ENCODE peak calls at places on chromosomes 11 and 22, in seven cellular contexts. One of them, this sample, is unnamed.
A peak's percentile ranks its signal among the peaks of the same experiment; 100 is the strongest.

GRCh38 chr11:35916270-35916669 is 27.6 kb upstream of the LDLRAD3 start:
- DNase-seq in EL: no peak
- DNase-seq in GM19239: no peak
- DNase-seq in stimulated activated CD8-positive, alpha-beta memory T cell treated with anti-CD3 and anti-CD28 coated beads, Interleukin-2, amount 100 ng/mL, for 48 hours: no peak
- DNase-seq in HTR-8/SVneo: no peak
- DNase-seq in amniotic stem cell: no peak
- DNase-seq in GM10248: no peak
- DNase-seq in this sample: no peak

GRCh38 chr11:10481567-10482349 is 26.7 kb downstream of the AMPD3 start:
- DNase-seq in stimulated activated CD8-positive, alpha-beta memory T cell treated with anti-CD3 and anti-CD28 coated beads, Interleukin-2, amount 100 ng/mL, for 48 hours: no peak
- DNase-seq in GM10248: no peak
- DNase-seq in HTR-8/SVneo: no peak
- DNase-seq in EL: no peak
- DNase-seq in GM19239: no peak
- DNase-seq in amniotic stem cell: no peak
- DNase-seq in this sample: no peak

GRCh38 chr11:2592559-2593392 is 107.0 kb downstream of the KCNQ1OT1 start:
- DNase-seq in EL: no peak
- DNase-seq in amniotic stem cell: no peak
- DNase-seq in stimulated activated CD8-positive, alpha-beta memory T cell treated with anti-CD3 and anti-CD28 coated beads, Interleukin-2, amount 100 ng/mL, for 48 hours: no peak
- DNase-seq in HTR-8/SVneo: no peak
- DNase-seq in GM10248: peak; percentile 12
- DNase-seq in GM19239: peak; percentile 1
- DNase-seq in this sample: no peak

GRCh38 chr22:47199261-47199948 is 437.0 kb downstream of the TBC1D22A start:
- DNase-seq in stimulated activated CD8-positive, alpha-beta memory T cell treated with anti-CD3 and anti-CD28 coated beads, Interleukin-2, amount 100 ng/mL, for 48 hours: no peak
- DNase-seq in GM10248: no peak
- DNase-seq in EL: no peak
- DNase-seq in HTR-8/SVneo: no peak
- DNase-seq in amniotic stem cell: no peak
- DNase-seq in GM19239: no peak
- DNase-seq in this sample: peak; percentile 48

GRCh38 chr22:46418827-46419226 is 83.3 kb downstream of the TRMU start:
- DNase-seq in EL: no peak
- DNase-seq in GM10248: no peak
- DNase-seq in amniotic stem cell: no peak
- DNase-seq in HTR-8/SVneo: no peak
- DNase-seq in stimulated activated CD8-positive, alpha-beta memory T cell treated with anti-CD3 and anti-CD28 coated beads, Interleukin-2, amount 100 ng/mL, for 48 hours: no peak
- DNase-seq in GM19239: no peak
- DNase-seq in this sample: no peak

GRCh38 chr11:125464266-125464662 is 31.8 kb downstream of the FEZ1 start:
- DNase-seq in GM10248: no peak
- DNase-seq in HTR-8/SVneo: no peak
- DNase-seq in stimulated activated CD8-positive, alpha-beta memory T cell treated with anti-CD3 and anti-CD28 coated beads, Interleukin-2, amount 100 ng/mL, for 48 hours: no peak
- DNase-seq in EL: no peak
- DNase-seq in GM19239: no peak
- DNase-seq in amniotic stem cell: no peak
- DNase-seq in this sample: no peak

GRCh38 chr22:45552580-45553332 is 50.1 kb downstream of the FBLN1 start:
- DNase-seq in EL: peak; percentile 97
- DNase-seq in GM19239: no peak
- DNase-seq in GM10248: no peak
- DNase-seq in amniotic stem cell: peak; percentile 75
- DNase-seq in stimulated activated CD8-positive, alpha-beta memory T cell treated with anti-CD3 and anti-CD28 coated beads, Interleukin-2, amount 100 ng/mL, for 48 hours: no peak
- DNase-seq in HTR-8/SVneo: no peak
- DNase-seq in this sample: no peak

GRCh38 chr22:46102752-46103151 is 47.6 kb upstream of the PPARA start:
- DNase-seq in GM10248: no peak
- DNase-seq in HTR-8/SVneo: no peak
- DNase-seq in amniotic stem cell: no peak
- DNase-seq in EL: no peak
- DNase-seq in GM19239: no peak
- DNase-seq in stimulated activated CD8-positive, alpha-beta memory T cell treated with anti-CD3 and anti-CD28 coated beads, Interleukin-2, amount 100 ng/mL, for 48 hours: no peak
- DNase-seq in this sample: no peak

GRCh38 chr11:417652-418342 is 3.0 kb upstream of the SIGIRR start:
- DNase-seq in GM19239: no peak
- DNase-seq in EL: no peak
- DNase-seq in stimulated activated CD8-positive, alpha-beta memory T cell treated with anti-CD3 and anti-CD28 coated beads, Interleukin-2, amount 100 ng/mL, for 48 hours: no peak
- DNase-seq in amniotic stem cell: no peak
- DNase-seq in HTR-8/SVneo: no peak
- DNase-seq in GM10248: no peak
- DNase-seq in this sample: no peak

GRCh38 chr11:64729851-64730382 is 6.9 kb upstream of the NRXN2 start:
- DNase-seq in GM19239: no peak
- DNase-seq in amniotic stem cell: no peak
- DNase-seq in stimulated activated CD8-positive, alpha-beta memory T cell treated with anti-CD3 and anti-CD28 coated beads, Interleukin-2, amount 100 ng/mL, for 48 hours: no peak
- DNase-seq in GM10248: no peak
- DNase-seq in EL: peak; percentile 34
- DNase-seq in HTR-8/SVneo: no peak
- DNase-seq in this sample: no peak

GRCh38 chr11:72411623-72412532 is 22.5 kb downstream of the CLPB start:
- DNase-seq in amniotic stem cell: no peak
- DNase-seq in HTR-8/SVneo: no peak
- DNase-seq in stimulated activated CD8-positive, alpha-beta memory T cell treated with anti-CD3 and anti-CD28 coated beads, Interleukin-2, amount 100 ng/mL, for 48 hours: no peak
- DNase-seq in EL: no peak
- DNase-seq in GM19239: peak; percentile 33
- DNase-seq in GM10248: peak; percentile 55
- DNase-seq in this sample: no peak

GRCh38 chr11:116773203-116774112 is 671 bp upstream of the BUD13 start:
- DNase-seq in GM10248: peak; percentile 44
- DNase-seq in EL: peak; percentile 60
- DNase-seq in stimulated activated CD8-positive, alpha-beta memory T cell treated with anti-CD3 and anti-CD28 coated beads, Interleukin-2, amount 100 ng/mL, for 48 hours: no peak
- DNase-seq in GM19239: no peak
- DNase-seq in HTR-8/SVneo: no peak
- DNase-seq in amniotic stem cell: no peak
- DNase-seq in this sample: no peak

GRCh38 chr22:38187413-38188212 is 6.0 kb upstream of the PLA2G6 start:
- DNase-seq in EL: no peak
- DNase-seq in GM10248: no peak
- DNase-seq in HTR-8/SVneo: no peak
- DNase-seq in GM19239: no peak
- DNase-seq in amniotic stem cell: no peak
- DNase-seq in stimulated activated CD8-positive, alpha-beta memory T cell treated with anti-CD3 and anti-CD28 coated beads, Interleukin-2, amount 100 ng/mL, for 48 hours: no peak
- DNase-seq in this sample: no peak

GRCh38 chr11:59520741-59521140 is 9.4 kb downstream of the OR4D9 start:
- DNase-seq in GM19239: no peak
- DNase-seq in stimulated activated CD8-positive, alpha-beta memory T cell treated with anti-CD3 and anti-CD28 coated beads, Interleukin-2, amount 100 ng/mL, for 48 hours: no peak
- DNase-seq in HTR-8/SVneo: no peak
- DNase-seq in GM10248: no peak
- DNase-seq in amniotic stem cell: no peak
- DNase-seq in EL: no peak
- DNase-seq in this sample: no peak

GRCh38 chr22:26713823-26714449 is 56.5 kb downstream of the MIAT start:
- DNase-seq in stimulated activated CD8-positive, alpha-beta memory T cell treated with anti-CD3 and anti-CD28 coated beads, Interleukin-2, amount 100 ng/mL, for 48 hours: no peak
- DNase-seq in GM10248: no peak
- DNase-seq in amniotic stem cell: no peak
- DNase-seq in EL: peak; percentile 82
- DNase-seq in HTR-8/SVneo: no peak
- DNase-seq in GM19239: no peak
- DNase-seq in this sample: no peak

GRCh38 chr11:131760191-131760951 is 390.0 kb downstream of the NTM start:
- DNase-seq in GM10248: no peak
- DNase-seq in EL: peak; percentile 85
- DNase-seq in stimulated activated CD8-positive, alpha-beta memory T cell treated with anti-CD3 and anti-CD28 coated beads, Interleukin-2, amount 100 ng/mL, for 48 hours: no peak
- DNase-seq in HTR-8/SVneo: no peak
- DNase-seq in GM19239: no peak
- DNase-seq in amniotic stem cell: peak; percentile 49
- DNase-seq in this sample: no peak

GRCh38 chr22:50148991-50149721 is 21.4 kb upstream of the PANX2 start:
- DNase-seq in stimulated activated CD8-positive, alpha-beta memory T cell treated with anti-CD3 and anti-CD28 coated beads, Interleukin-2, amount 100 ng/mL, for 48 hours: peak; percentile 52
- DNase-seq in GM19239: peak; percentile 93
- DNase-seq in HTR-8/SVneo: peak; percentile 55
- DNase-seq in GM10248: peak; percentile 92
- DNase-seq in amniotic stem cell: no peak
- DNase-seq in EL: peak; percentile 64
- DNase-seq in this sample: peak; percentile 88

GRCh38 chr22:33049125-33049729 is 9.0 kb downstream of the SYN3 start:
- DNase-seq in EL: peak; percentile 58
- DNase-seq in GM10248: peak; percentile 75
- DNase-seq in GM19239: peak; percentile 71
- DNase-seq in HTR-8/SVneo: peak; percentile 39
- DNase-seq in stimulated activated CD8-positive, alpha-beta memory T cell treated with anti-CD3 and anti-CD28 coated beads, Interleukin-2, amount 100 ng/mL, for 48 hours: peak; percentile 30
- DNase-seq in amniotic stem cell: peak; percentile 37
- DNase-seq in this sample: peak; percentile 83

GRCh38 chr11:104402812-104403521 is 239.0 kb upstream of the PDGFD start:
- DNase-seq in HTR-8/SVneo: no peak
- DNase-seq in EL: no peak
- DNase-seq in amniotic stem cell: no peak
- DNase-seq in GM19239: no peak
- DNase-seq in GM10248: no peak
- DNase-seq in stimulated activated CD8-positive, alpha-beta memory T cell treated with anti-CD3 and anti-CD28 coated beads, Interleukin-2, amount 100 ng/mL, for 48 hours: no peak
- DNase-seq in this sample: no peak

GRCh38 chr22:19019029-19019678 is 83.1 kb upstream of the PRODH start:
- DNase-seq in GM10248: no peak
- DNase-seq in EL: no peak
- DNase-seq in GM19239: no peak
- DNase-seq in amniotic stem cell: no peak
- DNase-seq in HTR-8/SVneo: no peak
- DNase-seq in stimulated activated CD8-positive, alpha-beta memory T cell treated with anti-CD3 and anti-CD28 coated beads, Interleukin-2, amount 100 ng/mL, for 48 hours: no peak
- DNase-seq in this sample: no peak

GRCh38 chr22:19035474-19036228 is 86.6 kb downstream of the DGCR2 start:
- DNase-seq in stimulated activated CD8-positive, alpha-beta memory T cell treated with anti-CD3 and anti-CD28 coated beads, Interleukin-2, amount 100 ng/mL, for 48 hours: no peak
- DNase-seq in EL: no peak
- DNase-seq in HTR-8/SVneo: no peak
- DNase-seq in GM19239: no peak
- DNase-seq in GM10248: no peak
- DNase-seq in amniotic stem cell: no peak
- DNase-seq in this sample: peak; percentile 59

GRCh38 chr11:33735426-33736147 is 636 bp downstream of the CD59 start:
- DNase-seq in GM10248: peak; percentile 73
- DNase-seq in GM19239: peak; percentile 46
- DNase-seq in EL: peak; percentile 50
- DNase-seq in amniotic stem cell: no peak
- DNase-seq in HTR-8/SVneo: no peak
- DNase-seq in stimulated activated CD8-positive, alpha-beta memory T cell treated with anti-CD3 and anti-CD28 coated beads, Interleukin-2, amount 100 ng/mL, for 48 hours: peak; percentile 36
- DNase-seq in this sample: peak; percentile 81

GRCh38 chr22:50169774-50170341 is 673 bp upstream of the PANX2 start:
- DNase-seq in stimulated activated CD8-positive, alpha-beta memory T cell treated with anti-CD3 and anti-CD28 coated beads, Interleukin-2, amount 100 ng/mL, for 48 hours: no peak
- DNase-seq in GM19239: no peak
- DNase-seq in GM10248: peak; percentile 64
- DNase-seq in EL: no peak
- DNase-seq in HTR-8/SVneo: no peak
- DNase-seq in amniotic stem cell: no peak
- DNase-seq in this sample: peak; percentile 86

GRCh38 chr11:123690490-123690889 is 36.1 kb upstream of the SCN3B start:
- DNase-seq in EL: peak; percentile 31
- DNase-seq in GM10248: no peak
- DNase-seq in HTR-8/SVneo: no peak
- DNase-seq in stimulated activated CD8-positive, alpha-beta memory T cell treated with anti-CD3 and anti-CD28 coated beads, Interleukin-2, amount 100 ng/mL, for 48 hours: no peak
- DNase-seq in amniotic stem cell: no peak
- DNase-seq in GM19239: no peak
- DNase-seq in this sample: no peak

GRCh38 chr22:44659140-44659539 is 42.9 kb upstream of the PRR5 start:
- DNase-seq in EL: no peak
- DNase-seq in GM19239: no peak
- DNase-seq in stimulated activated CD8-positive, alpha-beta memory T cell treated with anti-CD3 and anti-CD28 coated beads, Interleukin-2, amount 100 ng/mL, for 48 hours: no peak
- DNase-seq in amniotic stem cell: no peak
- DNase-seq in GM10248: no peak
- DNase-seq in HTR-8/SVneo: no peak
- DNase-seq in this sample: no peak

GRCh38 chr22:46825145-46825544 is 62.7 kb downstream of the TBC1D22A start:
- DNase-seq in GM19239: no peak
- DNase-seq in amniotic stem cell: no peak
- DNase-seq in stimulated activated CD8-positive, alpha-beta memory T cell treated with anti-CD3 and anti-CD28 coated beads, Interleukin-2, amount 100 ng/mL, for 48 hours: no peak
- DNase-seq in GM10248: no peak
- DNase-seq in EL: no peak
- DNase-seq in HTR-8/SVneo: no peak
- DNase-seq in this sample: no peak

GRCh38 chr11:84398017-84398626 is 1112.0 kb upstream of the CCDC90B start:
- DNase-seq in EL: no peak
- DNase-seq in stimulated activated CD8-positive, alpha-beta memory T cell treated with anti-CD3 and anti-CD28 coated beads, Interleukin-2, amount 100 ng/mL, for 48 hours: no peak
- DNase-seq in amniotic stem cell: no peak
- DNase-seq in GM19239: no peak
- DNase-seq in GM10248: no peak
- DNase-seq in HTR-8/SVneo: no peak
- DNase-seq in this sample: no peak

GRCh38 chr22:47139790-47140119 is 377.3 kb downstream of the TBC1D22A start:
- DNase-seq in EL: no peak
- DNase-seq in GM19239: no peak
- DNase-seq in stimulated activated CD8-positive, alpha-beta memory T cell treated with anti-CD3 and anti-CD28 coated beads, Interleukin-2, amount 100 ng/mL, for 48 hours: no peak
- DNase-seq in amniotic stem cell: no peak
- DNase-seq in HTR-8/SVneo: no peak
- DNase-seq in GM10248: no peak
- DNase-seq in this sample: no peak

GRCh38 chr22:43434601-43435311 is 22.9 kb downstream of the MPPED1 start:
- DNase-seq in GM19239: no peak
- DNase-seq in stimulated activated CD8-positive, alpha-beta memory T cell treated with anti-CD3 and anti-CD28 coated beads, Interleukin-2, amount 100 ng/mL, for 48 hours: no peak
- DNase-seq in EL: no peak
- DNase-seq in HTR-8/SVneo: no peak
- DNase-seq in GM10248: no peak
- DNase-seq in amniotic stem cell: no peak
- DNase-seq in this sample: peak; percentile 56

GRCh38 chr11:45880772-45881570 is 4.5 kb upstream of the MAPK8IP1 start:
- DNase-seq in amniotic stem cell: no peak
- DNase-seq in HTR-8/SVneo: no peak
- DNase-seq in GM10248: no peak
- DNase-seq in stimulated activated CD8-positive, alpha-beta memory T cell treated with anti-CD3 and anti-CD28 coated beads, Interleukin-2, amount 100 ng/mL, for 48 hours: no peak
- DNase-seq in GM19239: no peak
- DNase-seq in EL: no peak
- DNase-seq in this sample: no peak

GRCh38 chr11:16607675-16608644 is 130.5 kb upstream of the C11orf58 start:
- DNase-seq in GM10248: peak; percentile 10
- DNase-seq in EL: peak; percentile 88
- DNase-seq in stimulated activated CD8-positive, alpha-beta memory T cell treated with anti-CD3 and anti-CD28 coated beads, Interleukin-2, amount 100 ng/mL, for 48 hours: no peak
- DNase-seq in GM19239: no peak
- DNase-seq in amniotic stem cell: peak; percentile 70
- DNase-seq in HTR-8/SVneo: no peak
- DNase-seq in this sample: no peak

GRCh38 chr11:120032766-120033390 is 105.0 kb downstream of the TRIM29 start:
- DNase-seq in stimulated activated CD8-positive, alpha-beta memory T cell treated with anti-CD3 and anti-CD28 coated beads, Interleukin-2, amount 100 ng/mL, for 48 hours: no peak
- DNase-seq in EL: no peak
- DNase-seq in GM10248: no peak
- DNase-seq in amniotic stem cell: no peak
- DNase-seq in HTR-8/SVneo: no peak
- DNase-seq in GM19239: no peak
- DNase-seq in this sample: no peak

GRCh38 chr11:120131941-120132644 is 5.8 kb downstream of the TRIM29 start:
- DNase-seq in GM10248: no peak
- DNase-seq in stimulated activated CD8-positive, alpha-beta memory T cell treated with anti-CD3 and anti-CD28 coated beads, Interleukin-2, amount 100 ng/mL, for 48 hours: no peak
- DNase-seq in HTR-8/SVneo: no peak
- DNase-seq in EL: no peak
- DNase-seq in GM19239: no peak
- DNase-seq in amniotic stem cell: no peak
- DNase-seq in this sample: peak; percentile 37

GRCh38 chr11:119370486-119371046 is 10.9 kb downstream of the USP2 start:
- DNase-seq in EL: no peak
- DNase-seq in stimulated activated CD8-positive, alpha-beta memory T cell treated with anti-CD3 and anti-CD28 coated beads, Interleukin-2, amount 100 ng/mL, for 48 hours: no peak
- DNase-seq in amniotic stem cell: no peak
- DNase-seq in GM19239: no peak
- DNase-seq in HTR-8/SVneo: no peak
- DNase-seq in GM10248: no peak
- DNase-seq in this sample: peak; percentile 55

GRCh38 chr11:60887531-60887930 is 18.9 kb downstream of the PRPF19 start:
- DNase-seq in GM19239: no peak
- DNase-seq in amniotic stem cell: no peak
- DNase-seq in GM10248: no peak
- DNase-seq in EL: peak; percentile 53
- DNase-seq in HTR-8/SVneo: peak; percentile 32
- DNase-seq in stimulated activated CD8-positive, alpha-beta memory T cell treated with anti-CD3 and anti-CD28 coated beads, Interleukin-2, amount 100 ng/mL, for 48 hours: no peak
- DNase-seq in this sample: peak; percentile 67

GRCh38 chr11:2677127-2677526 is 22.7 kb downstream of the KCNQ1OT1 start:
- DNase-seq in stimulated activated CD8-positive, alpha-beta memory T cell treated with anti-CD3 and anti-CD28 coated beads, Interleukin-2, amount 100 ng/mL, for 48 hours: no peak
- DNase-seq in HTR-8/SVneo: no peak
- DNase-seq in GM10248: no peak
- DNase-seq in GM19239: no peak
- DNase-seq in EL: no peak
- DNase-seq in amniotic stem cell: no peak
- DNase-seq in this sample: no peak

GRCh38 chr11:134497586-134497985 is 85.5 kb upstream of the B3GAT1 start:
- DNase-seq in amniotic stem cell: no peak
- DNase-seq in GM19239: no peak
- DNase-seq in stimulated activated CD8-positive, alpha-beta memory T cell treated with anti-CD3 and anti-CD28 coated beads, Interleukin-2, amount 100 ng/mL, for 48 hours: no peak
- DNase-seq in GM10248: no peak
- DNase-seq in EL: no peak
- DNase-seq in HTR-8/SVneo: no peak
- DNase-seq in this sample: peak; percentile 31

GRCh38 chr11:86639172-86639571 is 33.2 kb downstream of the ME3 start:
- DNase-seq in GM19239: no peak
- DNase-seq in GM10248: no peak
- DNase-seq in amniotic stem cell: no peak
- DNase-seq in stimulated activated CD8-positive, alpha-beta memory T cell treated with anti-CD3 and anti-CD28 coated beads, Interleukin-2, amount 100 ng/mL, for 48 hours: no peak
- DNase-seq in HTR-8/SVneo: no peak
- DNase-seq in EL: peak; percentile 43
- DNase-seq in this sample: no peak

This sample was measured in activated effector memory CD4-positive, alpha-beta T cell treated with anti-CD3 and anti-CD28 coated beads, Interleukin-2, amount 50 U/mL, for 16 hours.